ENCODE peak calls at places on chromosomes 11 and 22, in eight cellular contexts. One of them, this sample, is unnamed.

GRCh38 chr11:45335434-45335833 is 49.3 kb upstream of the SYT13 start:
- DNase-seq in IMR-90: no peak
- DNase-seq in body of pancreas: no peak
- DNase-seq in lung: no peak
- DNase-seq in epithelial cell of esophagus: no peak
- DNase-seq in mammary epithelial cell: no peak
- DNase-seq in foreskin fibroblast: no peak
- DNase-seq in left ventricle myocardium inferior: no peak
- DNase-seq in this sample: no peak

GRCh38 chr11:77470971-77471370 is 2.9 kb downstream of the PAK1 start:
- DNase-seq in IMR-90: no peak
- DNase-seq in body of pancreas: no peak
- DNase-seq in lung: no peak
- DNase-seq in epithelial cell of esophagus: no peak
- DNase-seq in mammary epithelial cell: no peak
- DNase-seq in foreskin fibroblast: no peak
- DNase-seq in left ventricle myocardium inferior: no peak
- DNase-seq in this sample: no peak

GRCh38 chr11:27672836-27673464 is 27.3 kb downstream of the BDNF start:
- DNase-seq in IMR-90: peak; percentile 70
- DNase-seq in body of pancreas: no peak
- DNase-seq in lung: no peak
- DNase-seq in epithelial cell of esophagus: peak; percentile 97
- DNase-seq in mammary epithelial cell: peak; percentile 92
- DNase-seq in foreskin fibroblast: peak; percentile 68
- DNase-seq in left ventricle myocardium inferior: no peak
- DNase-seq in this sample: no peak

GRCh38 chr11:108170191-108170590 is 48.8 kb downstream of the ACAT1 start:
- DNase-seq in IMR-90: no peak
- DNase-seq in body of pancreas: no peak
- DNase-seq in lung: no peak
- DNase-seq in epithelial cell of esophagus: no peak
- DNase-seq in mammary epithelial cell: no peak
- DNase-seq in foreskin fibroblast: no peak
- DNase-seq in left ventricle myocardium inferior: no peak
- DNase-seq in this sample: no peak

GRCh38 chr11:123100378-123101085 is 38.6 kb upstream of the HSPA8 start:
- DNase-seq in IMR-90: no peak
- DNase-seq in body of pancreas: no peak
- DNase-seq in lung: no peak
- DNase-seq in epithelial cell of esophagus: no peak
- DNase-seq in mammary epithelial cell: no peak
- DNase-seq in foreskin fibroblast: peak; percentile 50
- DNase-seq in left ventricle myocardium inferior: no peak
- DNase-seq in this sample: no peak

GRCh38 chr11:77191429-77191822 is 63.4 kb downstream of the MYO7A start:
- DNase-seq in IMR-90: peak; percentile 2
- DNase-seq in body of pancreas: peak; percentile 32
- DNase-seq in lung: no peak
- DNase-seq in epithelial cell of esophagus: peak; percentile 24
- DNase-seq in mammary epithelial cell: peak; percentile 31
- DNase-seq in foreskin fibroblast: no peak
- DNase-seq in left ventricle myocardium inferior: no peak
- DNase-seq in this sample: no peak

GRCh38 chr11:86888164-86888977 is 66.8 kb downstream of the FZD4 start:
- DNase-seq in IMR-90: peak; percentile 79
- DNase-seq in body of pancreas: no peak
- DNase-seq in lung: no peak
- DNase-seq in epithelial cell of esophagus: no peak
- DNase-seq in mammary epithelial cell: no peak
- DNase-seq in foreskin fibroblast: peak; percentile 81
- DNase-seq in left ventricle myocardium inferior: no peak
- DNase-seq in this sample: peak; percentile 58

GRCh38 chr11:29616611-29617010 is 400.2 kb downstream of the KCNA4 start:
- DNase-seq in IMR-90: no peak
- DNase-seq in body of pancreas: no peak
- DNase-seq in lung: no peak
- DNase-seq in epithelial cell of esophagus: peak; percentile 41
- DNase-seq in mammary epithelial cell: peak; percentile 81
- DNase-seq in foreskin fibroblast: no peak
- DNase-seq in left ventricle myocardium inferior: no peak
- DNase-seq in this sample: no peak

GRCh38 chr22:49999063-49999900 is 13.3 kb downstream of the IL17REL start:
- DNase-seq in IMR-90: no peak
- DNase-seq in body of pancreas: no peak
- DNase-seq in lung: no peak
- DNase-seq in epithelial cell of esophagus: peak; percentile 23
- DNase-seq in mammary epithelial cell: no peak
- DNase-seq in foreskin fibroblast: peak; percentile 30
- DNase-seq in left ventricle myocardium inferior: no peak
- DNase-seq in this sample: no peak

GRCh38 chr11:118886681-118887111 is 3.0 kb downstream of the CXCR5 start:
- DNase-seq in IMR-90: no peak
- DNase-seq in body of pancreas: no peak
- DNase-seq in lung: no peak
- DNase-seq in epithelial cell of esophagus: no peak
- DNase-seq in mammary epithelial cell: no peak
- DNase-seq in foreskin fibroblast: no peak
- DNase-seq in left ventricle myocardium inferior: no peak
- DNase-seq in this sample: no peak

GRCh38 chr22:35911877-35912276 is 116.7 kb downstream of the RBFOX2 start:
- DNase-seq in IMR-90: no peak
- DNase-seq in body of pancreas: no peak
- DNase-seq in lung: no peak
- DNase-seq in epithelial cell of esophagus: no peak
- DNase-seq in mammary epithelial cell: no peak
- DNase-seq in foreskin fibroblast: no peak
- DNase-seq in left ventricle myocardium inferior: no peak
- DNase-seq in this sample: no peak

GRCh38 chr11:11567862-11568650 is 53.7 kb downstream of the GALNT18 start:
- DNase-seq in IMR-90: peak; percentile 30
- DNase-seq in body of pancreas: no peak
- DNase-seq in lung: no peak
- DNase-seq in epithelial cell of esophagus: peak; percentile 71
- DNase-seq in mammary epithelial cell: peak; percentile 83
- DNase-seq in foreskin fibroblast: peak; percentile 47
- DNase-seq in left ventricle myocardium inferior: no peak
- DNase-seq in this sample: no peak

GRCh38 chr11:15073361-15074205 is at the start of gene CALCB:
- DNase-seq in IMR-90: peak; percentile 10
- DNase-seq in body of pancreas: peak; percentile 42
- DNase-seq in lung: no peak
- DNase-seq in epithelial cell of esophagus: peak; percentile 57
- DNase-seq in mammary epithelial cell: peak; percentile 26
- DNase-seq in foreskin fibroblast: peak; percentile 62
- DNase-seq in left ventricle myocardium inferior: no peak
- DNase-seq in this sample: no peak

GRCh38 chr11:10725114-10725906 is 25.7 kb upstream of the CTR9 start:
- DNase-seq in IMR-90: peak; percentile 86
- DNase-seq in body of pancreas: no peak
- DNase-seq in lung: no peak
- DNase-seq in epithelial cell of esophagus: peak; percentile 88
- DNase-seq in mammary epithelial cell: peak; percentile 96
- DNase-seq in foreskin fibroblast: peak; percentile 64
- DNase-seq in left ventricle myocardium inferior: no peak
- DNase-seq in this sample: no peak

GRCh38 chr22:19635644-19636043 is 78.7 kb upstream of the SEPTIN5 start:
- DNase-seq in IMR-90: no peak
- DNase-seq in body of pancreas: no peak
- DNase-seq in lung: no peak
- DNase-seq in epithelial cell of esophagus: no peak
- DNase-seq in mammary epithelial cell: no peak
- DNase-seq in foreskin fibroblast: no peak
- DNase-seq in left ventricle myocardium inferior: no peak
- DNase-seq in this sample: no peak

GRCh38 chr22:28989035-28989464 is 72.6 kb downstream of the C22orf31 start:
- DNase-seq in IMR-90: no peak
- DNase-seq in body of pancreas: no peak
- DNase-seq in lung: no peak
- DNase-seq in epithelial cell of esophagus: peak; percentile 53
- DNase-seq in mammary epithelial cell: peak; percentile 88
- DNase-seq in foreskin fibroblast: no peak
- DNase-seq in left ventricle myocardium inferior: no peak
- DNase-seq in this sample: no peak

GRCh38 chr11:35327829-35328228 is 91.5 kb downstream of the SLC1A2 start:
- DNase-seq in IMR-90: no peak
- DNase-seq in body of pancreas: no peak
- DNase-seq in lung: no peak
- DNase-seq in epithelial cell of esophagus: no peak
- DNase-seq in mammary epithelial cell: no peak
- DNase-seq in foreskin fibroblast: no peak
- DNase-seq in left ventricle myocardium inferior: no peak
- DNase-seq in this sample: no peak

GRCh38 chr11:27735281-27735680 is 35.0 kb upstream of the BDNF start:
- DNase-seq in IMR-90: no peak
- DNase-seq in body of pancreas: no peak
- DNase-seq in lung: no peak
- DNase-seq in epithelial cell of esophagus: no peak
- DNase-seq in mammary epithelial cell: no peak
- DNase-seq in foreskin fibroblast: no peak
- DNase-seq in left ventricle myocardium inferior: no peak
- DNase-seq in this sample: no peak

GRCh38 chr11:112837162-112837826 is 123.9 kb upstream of the NCAM1 start:
- DNase-seq in IMR-90: no peak
- DNase-seq in body of pancreas: no peak
- DNase-seq in lung: no peak
- DNase-seq in epithelial cell of esophagus: no peak
- DNase-seq in mammary epithelial cell: no peak
- DNase-seq in foreskin fibroblast: peak; percentile 11
- DNase-seq in left ventricle myocardium inferior: no peak
- DNase-seq in this sample: no peak

DNA sequence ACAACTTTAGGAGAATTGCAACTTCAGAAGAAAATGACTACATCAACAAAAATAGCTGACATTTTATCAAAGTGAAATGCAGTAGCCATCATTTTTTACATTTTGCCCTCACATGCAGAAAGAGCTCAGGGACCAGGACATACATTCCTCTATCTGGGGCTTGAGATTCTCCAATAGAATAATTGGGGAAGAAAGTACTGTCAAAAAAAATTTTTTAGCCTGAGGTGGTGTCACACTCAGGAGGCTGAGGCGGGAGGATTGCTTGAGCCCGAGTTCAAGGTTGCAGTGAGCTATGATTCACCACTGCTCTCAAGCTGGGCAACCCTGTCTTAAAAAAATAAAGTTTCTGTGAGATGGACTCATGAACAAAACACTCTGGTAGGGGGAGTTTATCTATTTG is 32.2 kb upstream of the DEPDC7 start:
- DNase-seq in IMR-90: no peak
- DNase-seq in body of pancreas: no peak
- DNase-seq in lung: no peak
- DNase-seq in epithelial cell of esophagus: no peak
- DNase-seq in mammary epithelial cell: no peak
- DNase-seq in foreskin fibroblast: no peak
- DNase-seq in left ventricle myocardium inferior: no peak
- DNase-seq in this sample: no peak
- TF ChIP-seq CTCF in IMR-90: no peak
- TF ChIP-seq CTCF in body of pancreas: no peak
- TF ChIP-seq CTCF in lung: no peak
- TF ChIP-seq CTCF in epithelial cell of esophagus: no peak
- TF ChIP-seq CTCF in mammary epithelial cell: no peak
- TF ChIP-seq CTCF in foreskin fibroblast: no peak
- TF ChIP-seq CTCF in left ventricle myocardium inferior: no peak
- TF ChIP-seq CTCF in this sample: no peak

GRCh38 chr11:65895482-65895981 is 4.7 kb downstream of the FOSL1 start:
- DNase-seq in IMR-90: no peak
- DNase-seq in body of pancreas: no peak
- DNase-seq in lung: no peak
- DNase-seq in epithelial cell of esophagus: no peak
- DNase-seq in mammary epithelial cell: no peak
- DNase-seq in foreskin fibroblast: no peak
- DNase-seq in left ventricle myocardium inferior: no peak
- DNase-seq in this sample: no peak
- H3K4me3 ChIP-seq in IMR-90: peak overlapping the region; percentile 5
- H3K4me3 ChIP-seq in body of pancreas: no peak overlapping the region
- H3K4me3 ChIP-seq in lung: no peak overlapping the region
- H3K4me3 ChIP-seq in epithelial cell of esophagus: no peak overlapping the region
- H3K4me3 ChIP-seq in mammary epithelial cell: no peak overlapping the region
- H3K4me3 ChIP-seq in foreskin fibroblast: no peak overlapping the region
- H3K4me3 ChIP-seq in left ventricle myocardium inferior: no peak overlapping the region
- H3K4me3 ChIP-seq in this sample: no peak overlapping the region

DNA sequence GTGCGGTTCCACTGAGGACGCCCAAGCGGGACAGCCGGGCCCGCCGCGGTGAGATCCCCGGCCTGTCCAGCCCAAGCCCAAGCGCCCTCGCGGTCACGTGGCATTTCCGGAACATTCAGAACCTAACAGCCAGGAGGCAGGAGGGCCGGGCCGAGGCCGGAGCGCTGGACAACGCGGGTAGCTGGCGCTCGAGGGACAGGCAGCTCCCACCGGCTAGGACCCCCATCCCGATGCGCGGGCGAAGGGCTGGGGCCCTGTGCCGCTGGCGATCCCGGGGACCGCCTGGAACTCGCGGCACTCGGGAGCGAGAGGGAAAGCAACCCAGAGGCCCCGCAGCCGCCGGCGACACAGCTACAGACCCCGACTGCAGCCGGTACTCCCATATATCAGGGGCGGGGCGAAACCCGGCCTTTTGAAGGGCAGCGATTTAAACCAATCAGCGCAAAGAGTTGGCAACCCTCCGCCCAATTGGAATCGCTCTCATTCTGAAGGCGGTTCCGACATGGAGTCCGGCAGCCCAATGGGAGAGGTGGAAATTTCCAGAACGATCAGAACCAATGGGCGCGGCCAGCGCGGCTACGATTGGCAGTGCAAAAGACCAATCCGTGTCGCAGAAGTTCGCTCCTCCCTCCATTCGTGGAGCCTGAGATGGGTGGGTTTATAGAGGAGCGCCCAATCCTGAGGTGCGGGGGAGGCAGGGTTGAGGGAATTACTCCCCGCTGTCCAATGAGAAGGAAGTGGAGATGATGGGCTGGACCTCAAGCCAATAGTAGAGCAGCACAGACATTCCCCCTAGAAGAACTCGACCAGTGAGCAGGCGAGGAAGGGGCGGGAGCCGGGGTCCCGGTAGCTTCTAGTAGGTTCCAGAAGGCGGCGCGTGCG is at the start of gene STIP1:
- DNase-seq in IMR-90: peak; percentile 100
- DNase-seq in body of pancreas: peak; percentile 99
- DNase-seq in lung: peak; percentile 99
- DNase-seq in epithelial cell of esophagus: peak; percentile 100
- DNase-seq in mammary epithelial cell: peak; percentile 100
- DNase-seq in foreskin fibroblast: peak; percentile 100
- DNase-seq in left ventricle myocardium inferior: peak; percentile 99
- DNase-seq in this sample: peak; percentile 100
- TF ChIP-seq CTCF in IMR-90: peak; percentile 59
- TF ChIP-seq CTCF in body of pancreas: peak; percentile 13
- TF ChIP-seq CTCF in lung: no peak
- TF ChIP-seq CTCF in epithelial cell of esophagus: peak; percentile 55
- TF ChIP-seq CTCF in mammary epithelial cell: no peak
- TF ChIP-seq CTCF in foreskin fibroblast: peak; percentile 35
- TF ChIP-seq CTCF in left ventricle myocardium inferior: peak; percentile 69
- TF ChIP-seq CTCF in this sample: peak; percentile 61

DNA sequence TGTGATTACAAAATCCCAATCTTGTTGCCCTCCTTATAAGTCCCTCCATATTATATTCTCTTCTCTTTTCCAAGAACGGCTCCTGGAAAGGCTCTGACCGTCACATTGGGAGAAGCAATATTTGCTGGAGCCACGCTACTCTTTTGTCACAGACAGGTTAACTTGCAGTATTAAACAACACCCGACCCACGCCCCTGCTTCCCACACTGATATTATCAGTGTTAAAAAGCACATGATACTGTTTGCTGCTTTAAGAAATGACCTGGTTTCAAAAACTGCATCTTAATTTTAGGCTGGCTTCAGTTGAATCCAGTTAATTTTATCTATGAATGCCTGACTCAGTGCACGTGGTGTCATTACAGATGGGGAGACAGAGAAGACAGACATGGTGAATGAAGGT is 3.1 kb downstream of the FLI1 start:
- DNase-seq in IMR-90: no peak
- DNase-seq in body of pancreas: no peak
- DNase-seq in lung: no peak
- DNase-seq in epithelial cell of esophagus: no peak
- DNase-seq in mammary epithelial cell: no peak
- DNase-seq in foreskin fibroblast: no peak
- DNase-seq in left ventricle myocardium inferior: no peak
- DNase-seq in this sample: no peak
- H3K4me3 ChIP-seq in IMR-90: no peak overlapping the region
- H3K4me3 ChIP-seq in body of pancreas: no peak overlapping the region
- H3K4me3 ChIP-seq in lung: peak overlapping the region; percentile 10
- H3K4me3 ChIP-seq in epithelial cell of esophagus: no peak overlapping the region
- H3K4me3 ChIP-seq in mammary epithelial cell: no peak overlapping the region
- H3K4me3 ChIP-seq in foreskin fibroblast: no peak overlapping the region
- H3K4me3 ChIP-seq in left ventricle myocardium inferior: peak overlapping the region; percentile 84
- H3K4me3 ChIP-seq in this sample: no peak overlapping the region